ENCODE peak calls at places on chromosomes 16 and 17, in four cellular contexts. O, A, Q and I are unnamed samples.

GRCh38 chr17:41864498-41864836 is 756 bp downstream of the KLHL11 start:
- DNase-seq in O (no peak), A (no peak), Q (peak; percentile 67), I (no peak)

GRCh38 chr16:7405166-7405565 is 72.5 kb downstream of the RBFOX1 start:
- DNase-seq in O (no peak), A (no peak), Q (no peak), I (no peak)

GRCh38 chr17:27384721-27385120 is 71.5 kb upstream of the KSR1 start:
- DNase-seq in O (no peak), A (no peak), Q (no peak), I (no peak)

GRCh38 chr16:57815987-57816745 is 13.9 kb upstream of the KIFC3 start:
- DNase-seq in O (peak; percentile 50), A (no peak), Q (peak; percentile 46), I (peak; percentile 69)

GRCh38 chr17:20706752-20707372 is 127.3 kb downstream of the CDRT15L2 start:
- DNase-seq in O (no peak), A (no peak), Q (no peak), I (no peak)

GRCh38 chr17:6170349-6170748 is 100.2 kb downstream of the WSCD1 start:
- DNase-seq in O (no peak), A (no peak), Q (no peak), I (no peak)

GRCh38 chr17:77038860-77039555 is 101.8 kb upstream of the SEC14L1 start:
- DNase-seq in O (no peak), A (no peak), Q (no peak), I (no peak)

GRCh38 chr16:81066700-81067099 is 10.3 kb downstream of the C16orf46 start:
- DNase-seq in O (no peak), A (no peak), Q (no peak), I (no peak)

DNA sequence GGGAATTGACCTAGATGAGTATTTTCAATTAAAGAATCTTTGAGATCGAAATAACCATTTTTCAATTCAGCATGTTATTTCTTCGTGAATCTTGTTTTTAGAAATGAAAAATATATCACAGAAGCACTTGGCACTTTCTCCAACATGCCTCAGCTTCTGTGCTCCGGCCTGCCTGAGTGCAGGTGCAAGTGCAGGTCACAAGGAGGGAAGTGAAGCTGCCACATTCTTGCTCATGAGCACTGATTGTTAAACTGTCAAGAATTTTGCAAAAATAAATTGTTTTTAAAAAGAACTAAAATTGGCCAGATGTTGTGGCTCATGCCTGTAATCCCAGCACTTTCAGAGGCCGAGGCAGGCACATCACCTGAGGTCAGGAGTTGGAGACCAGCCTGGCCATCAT is 38.3 kb upstream of the SKAP1 start:
- DNase-seq in O (no peak), A (no peak), Q (no peak), I (no peak)
- TF ChIP-seq CTCF in O (no peak), A (no peak), Q (no peak), I (no peak)

DNA sequence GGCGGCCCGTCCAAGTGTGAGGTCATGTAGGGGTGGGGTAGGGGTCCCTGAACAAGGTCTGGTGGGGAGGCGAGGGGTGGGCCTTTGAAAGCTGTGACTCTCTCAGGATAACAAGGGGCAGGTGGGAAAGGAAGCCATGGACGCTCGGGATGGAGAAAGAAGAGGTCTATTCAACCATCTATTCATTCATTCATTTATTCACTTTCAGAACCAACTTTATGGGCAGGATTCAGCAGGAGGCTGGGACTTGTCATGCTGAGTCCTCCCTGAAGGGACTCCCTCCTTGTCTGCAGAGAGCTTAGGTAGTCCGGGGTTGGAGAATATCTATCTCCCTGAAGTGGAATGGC is 8.6 kb upstream of the CD300A start:
- DNase-seq in O (no peak), A (no peak), Q (no peak), I (no peak)
- TF ChIP-seq CTCF in O (peak; percentile 6), A (peak; percentile 16), Q (peak; percentile 18), I (no peak)

DNA sequence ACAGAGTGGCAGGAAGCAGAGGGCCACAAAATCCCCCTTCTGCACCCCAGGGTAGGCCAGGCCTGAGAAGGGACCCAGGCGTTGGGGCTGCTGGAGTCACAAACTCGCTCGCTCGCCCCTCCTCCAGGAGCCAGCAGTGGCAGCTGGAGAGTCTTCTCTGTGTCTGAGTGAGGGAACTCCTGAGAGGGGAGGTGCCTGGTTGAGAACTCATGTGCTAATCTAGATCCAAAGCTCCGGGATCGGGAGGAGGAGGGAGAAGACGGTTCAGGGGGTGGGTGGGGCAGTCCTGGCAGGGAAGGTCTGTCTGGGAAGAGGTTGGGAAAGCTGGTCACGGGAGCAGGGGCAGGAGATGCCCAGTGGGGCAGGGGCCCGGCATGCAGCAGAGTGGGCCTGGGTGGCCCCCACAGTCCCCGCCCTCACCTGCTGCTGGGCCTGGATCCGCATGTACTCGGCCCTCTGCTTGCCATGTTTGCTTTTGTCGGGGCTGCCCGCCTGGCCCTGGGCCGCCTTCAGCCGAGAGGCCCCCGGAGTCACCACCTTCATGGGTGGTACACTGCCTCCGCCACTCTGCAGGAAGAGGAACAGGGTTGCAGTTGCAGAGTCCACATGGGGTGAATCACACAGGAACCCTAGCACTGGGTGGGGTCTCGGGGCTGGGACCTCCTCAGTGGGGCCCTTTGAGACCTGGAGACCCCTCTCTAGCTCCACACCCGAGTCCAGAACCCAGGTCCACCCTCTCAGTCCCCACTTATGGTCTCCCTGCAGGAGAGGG is 62.2 kb downstream of the SRCIN1 start:
- DNase-seq in O (no peak), A (no peak), Q (no peak), I (no peak)
- TF ChIP-seq CTCF in O (no peak), A (no peak), Q (no peak), I (no peak)

DNA sequence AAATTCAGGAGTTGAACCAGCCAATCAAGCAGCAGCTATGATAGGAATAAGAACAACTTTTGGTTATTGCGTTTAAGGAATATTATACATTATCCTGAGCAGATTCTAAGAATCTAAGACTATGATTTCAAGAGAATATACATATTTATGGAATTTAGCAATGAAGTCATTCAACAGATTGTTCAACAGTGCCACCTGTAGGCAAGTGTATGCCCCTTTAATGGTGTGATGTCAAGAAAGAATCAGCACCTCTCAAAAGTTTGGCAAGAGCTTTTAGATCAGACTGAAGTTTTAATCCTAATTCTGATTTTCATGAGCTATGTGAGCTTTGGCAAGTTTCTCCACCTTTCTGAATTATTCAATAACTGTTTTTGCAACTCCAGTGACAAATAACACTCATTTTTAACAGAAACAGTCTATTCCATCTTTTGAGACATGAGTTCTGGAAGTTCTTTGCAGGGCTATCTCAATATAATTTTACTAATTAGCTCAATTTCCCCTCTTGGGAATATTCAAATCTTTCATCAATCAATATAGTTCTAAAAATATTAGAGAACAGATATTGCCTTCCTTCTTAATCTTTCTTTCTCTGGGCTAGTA is 474.3 kb upstream of the TOM1L1 start:
- DNase-seq in O (no peak), A (peak; percentile 15), Q (no peak), I (no peak)
- TF ChIP-seq CTCF in O (no peak), A (peak; percentile 70), Q (no peak), I (peak; percentile 27)

GRCh38 chr17:18319604-18320256 is 4.6 kb downstream of the SMCR8 start:
- DNase-seq in O (no peak), A (peak; percentile 26), Q (no peak), I (no peak)
- TF ChIP-seq CTCF in O (no peak), A (peak; percentile 67), Q (peak; percentile 24), I (no peak)